ENCODE peak calls at places on chromosomes 6 and 20, in ten cellular contexts. H is mesenchymal stem cell; U is kidney; K is fibroblast of lung; C is astrocyte of the spinal cord; S is CD4-positive, alpha-beta T cell; B is HTR-8/SVneo; R is AG08396; D is neural progenitor cell; P is posterior cingulate gyrus. A is an unnamed sample.

GRCh38 chr20:58551631-58552030 is 36.4 kb upstream of the APCDD1L start:
- DNase-seq in U (no peak), C (no peak), K (no peak), H (no peak), R (no peak), P (no peak), D (no peak), S (no peak), B (no peak), A (no peak)

GRCh38 chr6:43708857-43709653 is 21.5 kb upstream of the MRPS18A start:
- DNase-seq in S (no peak), D (no peak), P (no peak), R (peak), C (peak), H (peak), K (peak), B (no peak), U (peak), A (no peak)

GRCh38 chr6:39962831-39963230 is 28.6 kb upstream of the MOCS1 start:
- DNase-seq in S (no peak), C (no peak), B (no peak), P (no peak), D (no peak), R (peak), H (peak), U (no peak), K (no peak), A (no peak)

GRCh38 chr20:24095753-24096152 is 107.2 kb upstream of the GGTLC1 start:
- DNase-seq in D (no peak), S (no peak), R (no peak), H (no peak), C (no peak), U (no peak), B (peak), P (no peak), K (no peak), A (no peak)

GRCh38 chr6:36127462-36128016 is 2.8 kb upstream of the MAPK13 start:
- DNase-seq in C (peak), H (peak), U (peak), D (no peak), P (no peak), B (peak), K (peak), R (peak), S (no peak), A (no peak)

GRCh38 chr6:160348552-160349441 is 619 bp downstream of the SLC22A3 start:
- DNase-seq in H (peak), K (peak), R (peak), C (peak), S (no peak), U (no peak), D (peak), B (no peak), P (no peak), A (no peak)

GRCh38 chr6:85388531-85388930 is 61.4 kb upstream of the NT5E start:
- DNase-seq in P (no peak), U (no peak), R (no peak), C (no peak), K (no peak), B (no peak), S (no peak), H (no peak), D (no peak), A (no peak)

GRCh38 chr6:45626087-45626891 is 248.6 kb upstream of the SUPT3H start:
- DNase-seq in C (peak), R (peak), H (peak), D (peak), B (peak), U (no peak), K (peak), P (no peak), S (no peak), A (no peak)

GRCh38 chr6:21074484-21074883 is 519.1 kb upstream of the SOX4 start:
- DNase-seq in K (no peak), B (no peak), H (no peak), C (no peak), P (no peak), S (no peak), R (no peak), D (no peak), U (no peak), A (no peak)

GRCh38 chr6:145087034-145087433 is 648.3 kb downstream of the EPM2A start:
- DNase-seq in R (no peak), S (no peak), K (peak), C (peak), H (peak), P (no peak), D (no peak), U (no peak), B (no peak), A (no peak)

GRCh38 chr6:144582939-144583613 is 297.9 kb downstream of the UTRN start:
- DNase-seq in C (peak), K (peak), U (peak), S (peak), R (peak), D (peak), H (no peak), P (peak), B (no peak), A (peak)

GRCh38 chr6:37547564-37548061 is 47.9 kb upstream of the CCDC167 start:
- DNase-seq in K (peak), B (peak), C (peak), R (no peak), D (no peak), S (no peak), U (no peak), H (no peak), P (no peak), A (no peak)

GRCh38 chr6:109075934-109076333 is 18.7 kb downstream of the SESN1 start:
- DNase-seq in S (no peak), P (no peak), C (no peak), D (no peak), K (peak), R (no peak), B (no peak), H (peak), U (no peak), A (no peak)

GRCh38 chr20:16810216-16810615 is 62.1 kb downstream of the OTOR start:
- DNase-seq in D (no peak), C (no peak), R (no peak), K (peak), H (no peak), U (no peak), B (no peak), P (no peak), S (no peak), A (no peak)

GRCh38 chr6:136647363-136647763 is 97.1 kb upstream of the MAP7 start:
- DNase-seq in B (peak), P (no peak), U (no peak), H (peak), K (peak), C (peak), S (peak), D (no peak), R (peak), A (no peak)

GRCh38 chr6:138086573-138087196 is 20.5 kb downstream of the PERP start:
- DNase-seq in D (no peak), C (peak), R (no peak), K (peak), B (no peak), U (no peak), S (no peak), H (peak), P (no peak), A (no peak)

GRCh38 chr6:81774542-81774941 is 22.1 kb upstream of the TENT5A start:
- DNase-seq in D (no peak), U (no peak), K (no peak), H (no peak), B (no peak), R (no peak), P (no peak), S (no peak), C (no peak), A (no peak)

GRCh38 chr20:63706027-63706695 is 1.6 kb downstream of the ARFRP1 start:
- DNase-seq in C (no peak), D (no peak), B (no peak), S (no peak), U (no peak), K (no peak), R (no peak), H (no peak), P (peak), A (no peak)

GRCh38 chr20:12058201-12058600 is 140.5 kb downstream of the BTBD3 start:
- DNase-seq in P (no peak), K (peak), D (no peak), B (no peak), S (no peak), C (peak), H (peak), U (no peak), R (no peak), A (no peak)

GRCh38 chr6:36823421-36824096 is 15.7 kb downstream of the CPNE5 start:
- DNase-seq in D (no peak), C (no peak), R (no peak), K (peak), U (no peak), B (no peak), P (no peak), H (peak), S (no peak), A (no peak)

GRCh38 chr20:58938541-58938940 is 42.5 kb upstream of the NELFCD start:
- DNase-seq in H (no peak), U (no peak), D (no peak), S (no peak), R (no peak), C (no peak), B (no peak), P (no peak), K (no peak), A (no peak)

GRCh38 chr6:44234101-44235090 is 11.0 kb downstream of the SLC29A1 start:
- DNase-seq in K (peak), U (peak), D (peak), C (peak), P (peak), B (no peak), R (peak), S (no peak), H (peak), A (peak)

GRCh38 chr6:168562576-168563151 is 121.7 kb downstream of the SMOC2 start:
- DNase-seq in R (no peak), B (no peak), H (no peak), C (no peak), S (no peak), P (no peak), K (no peak), D (no peak), U (no peak), A (no peak)

GRCh38 chr6:1113921-1114320 is 198.0 kb upstream of the FOXQ1 start:
- DNase-seq in H (no peak), K (no peak), R (no peak), C (no peak), D (no peak), S (no peak), B (no peak), U (no peak), P (no peak), A (no peak)

A was measured in hypothalamus.